ENCODE peak calls at places on chromosomes 11 and 22, in four cellular contexts. One of them, this sample, is unnamed.
A peak's percentile ranks its signal among the peaks of the same experiment; 100 is the strongest.

GRCh38 chr11:68584097-68584496 is 100.2 kb upstream of the GAL start:
- DNase-seq in sigmoid colon: no peak
- DNase-seq in cardiac fibroblast: peak; percentile 46
- DNase-seq in left ventricle myocardium inferior: peak; percentile 31
- DNase-seq in this sample: peak; percentile 45

GRCh38 chr22:31329029-31329428 is 17.1 kb downstream of the PATZ1 start:
- DNase-seq in cardiac fibroblast: no peak
- DNase-seq in left ventricle myocardium inferior: no peak
- DNase-seq in sigmoid colon: no peak
- DNase-seq in this sample: peak; percentile 40

GRCh38 chr11:5289696-5290095 is 12.1 kb downstream of the OR51B4 start:
- DNase-seq in left ventricle myocardium inferior: no peak
- DNase-seq in cardiac fibroblast: peak; percentile 42
- DNase-seq in sigmoid colon: no peak
- DNase-seq in this sample: no peak

GRCh38 chr11:11782532-11783110 is 59.2 kb upstream of the USP47 start:
- DNase-seq in sigmoid colon: no peak
- DNase-seq in left ventricle myocardium inferior: no peak
- DNase-seq in cardiac fibroblast: no peak
- DNase-seq in this sample: peak; percentile 60

GRCh38 chr11:22208151-22208858 is 15.4 kb downstream of the ANO5 start:
- DNase-seq in cardiac fibroblast: no peak
- DNase-seq in left ventricle myocardium inferior: no peak
- DNase-seq in sigmoid colon: no peak
- DNase-seq in this sample: no peak

GRCh38 chr11:102552447-102553200 is 22.1 kb upstream of the MMP7 start:
- DNase-seq in left ventricle myocardium inferior: no peak
- DNase-seq in cardiac fibroblast: peak; percentile 41
- DNase-seq in sigmoid colon: no peak
- DNase-seq in this sample: peak; percentile 76

GRCh38 chr11:124627546-124627945 is 4.9 kb downstream of the TBRG1 start:
- DNase-seq in sigmoid colon: no peak
- DNase-seq in cardiac fibroblast: peak; percentile 12
- DNase-seq in left ventricle myocardium inferior: no peak
- DNase-seq in this sample: no peak

GRCh38 chr22:37752189-37753061 is 55.3 kb upstream of the GCAT start:
- DNase-seq in left ventricle myocardium inferior: peak; percentile 95
- DNase-seq in sigmoid colon: peak; percentile 97
- DNase-seq in cardiac fibroblast: peak; percentile 98
- DNase-seq in this sample: peak; percentile 89

GRCh38 chr22:19060356-19061009 is 61.7 kb downstream of the DGCR2 start:
- DNase-seq in left ventricle myocardium inferior: no peak
- DNase-seq in cardiac fibroblast: peak; percentile 54
- DNase-seq in sigmoid colon: peak; percentile 38
- DNase-seq in this sample: peak; percentile 84

GRCh38 chr11:1881442-1882264 is 10.0 kb downstream of the PRR33 start:
- DNase-seq in sigmoid colon: peak; percentile 71
- DNase-seq in cardiac fibroblast: no peak
- DNase-seq in left ventricle myocardium inferior: peak; percentile 79
- DNase-seq in this sample: no peak

GRCh38 chr11:85884581-85885021 is 29.4 kb downstream of the CCDC83 start:
- DNase-seq in sigmoid colon: no peak
- DNase-seq in cardiac fibroblast: no peak
- DNase-seq in left ventricle myocardium inferior: no peak
- DNase-seq in this sample: no peak

GRCh38 chr11:79461144-79461543 is 20.3 kb upstream of the TENM4 start:
- DNase-seq in left ventricle myocardium inferior: no peak
- DNase-seq in sigmoid colon: no peak
- DNase-seq in cardiac fibroblast: peak; percentile 49
- DNase-seq in this sample: peak; percentile 76

GRCh38 chr11:45100338-45100737 is 46.1 kb upstream of the PRDM11 start:
- DNase-seq in cardiac fibroblast: peak; percentile 50
- DNase-seq in left ventricle myocardium inferior: no peak
- DNase-seq in sigmoid colon: no peak
- DNase-seq in this sample: peak; percentile 16

GRCh38 chr11:10623797-10624761 is 55.6 kb upstream of the LYVE1 start:
- DNase-seq in sigmoid colon: peak; percentile 76
- DNase-seq in left ventricle myocardium inferior: no peak
- DNase-seq in cardiac fibroblast: peak; percentile 25
- DNase-seq in this sample: no peak

GRCh38 chr22:40728731-40729189 is 49.5 kb downstream of the MCHR1 start:
- DNase-seq in cardiac fibroblast: no peak
- DNase-seq in sigmoid colon: no peak
- DNase-seq in left ventricle myocardium inferior: no peak
- DNase-seq in this sample: peak; percentile 79

GRCh38 chr11:69669486-69669885 is 5.7 kb downstream of the LTO1 start:
- DNase-seq in sigmoid colon: peak; percentile 54
- DNase-seq in cardiac fibroblast: no peak
- DNase-seq in left ventricle myocardium inferior: no peak
- DNase-seq in this sample: no peak

GRCh38 chr11:92101845-92102244 is 122.8 kb upstream of the FAT3 start:
- DNase-seq in sigmoid colon: no peak
- DNase-seq in left ventricle myocardium inferior: no peak
- DNase-seq in cardiac fibroblast: no peak
- DNase-seq in this sample: no peak

GRCh38 chr22:17536269-17536668 is 27.0 kb upstream of the SLC25A18 start:
- DNase-seq in cardiac fibroblast: no peak
- DNase-seq in sigmoid colon: no peak
- DNase-seq in left ventricle myocardium inferior: no peak
- DNase-seq in this sample: peak; percentile 28

GRCh38 chr11:1152316-1153104 is 5.2 kb upstream of the MUC5AC start:
- DNase-seq in sigmoid colon: no peak
- DNase-seq in left ventricle myocardium inferior: no peak
- DNase-seq in cardiac fibroblast: peak; percentile 66
- DNase-seq in this sample: no peak

GRCh38 chr11:44453213-44453612 is 112.2 kb upstream of the CD82 start:
- DNase-seq in sigmoid colon: no peak
- DNase-seq in cardiac fibroblast: no peak
- DNase-seq in left ventricle myocardium inferior: no peak
- DNase-seq in this sample: no peak

GRCh38 chr11:84794663-84795443 is 832.3 kb downstream of the DLG2 start:
- DNase-seq in cardiac fibroblast: no peak
- DNase-seq in left ventricle myocardium inferior: no peak
- DNase-seq in sigmoid colon: no peak
- DNase-seq in this sample: no peak

GRCh38 chr11:8287297-8288070 is 23.8 kb upstream of the LMO1 start:
- DNase-seq in left ventricle myocardium inferior: no peak
- DNase-seq in cardiac fibroblast: no peak
- DNase-seq in sigmoid colon: peak; percentile 34
- DNase-seq in this sample: no peak

GRCh38 chr11:35964846-35965245 is 21.0 kb downstream of the LDLRAD3 start:
- DNase-seq in cardiac fibroblast: no peak
- DNase-seq in left ventricle myocardium inferior: no peak
- DNase-seq in sigmoid colon: no peak
- DNase-seq in this sample: no peak

GRCh38 chr22:17266261-17266971 is 47.2 kb upstream of the ADA2 start:
- DNase-seq in left ventricle myocardium inferior: peak; percentile 45
- DNase-seq in cardiac fibroblast: no peak
- DNase-seq in sigmoid colon: no peak
- DNase-seq in this sample: no peak

GRCh38 chr11:32706985-32707736 is 87.3 kb downstream of the CCDC73 start:
- DNase-seq in sigmoid colon: no peak
- DNase-seq in cardiac fibroblast: peak; percentile 80
- DNase-seq in left ventricle myocardium inferior: no peak
- DNase-seq in this sample: peak; percentile 71

GRCh38 chr22:30411780-30412179 is 13.8 kb upstream of the MTFP1 start:
- DNase-seq in sigmoid colon: no peak
- DNase-seq in left ventricle myocardium inferior: no peak
- DNase-seq in cardiac fibroblast: no peak
- DNase-seq in this sample: peak; percentile 92

GRCh38 chr11:61699737-61700160 is 19.6 kb downstream of the DAGLA start:
- DNase-seq in cardiac fibroblast: no peak
- DNase-seq in sigmoid colon: peak; percentile 80
- DNase-seq in left ventricle myocardium inferior: peak; percentile 64
- DNase-seq in this sample: peak; percentile 37

GRCh38 chr11:45037425-45038005 is 86.8 kb upstream of the TP53I11 start:
- DNase-seq in sigmoid colon: no peak
- DNase-seq in cardiac fibroblast: no peak
- DNase-seq in left ventricle myocardium inferior: no peak
- DNase-seq in this sample: no peak

GRCh38 chr11:88377661-88378060 is 40.1 kb upstream of the CTSC start:
- DNase-seq in left ventricle myocardium inferior: no peak
- DNase-seq in cardiac fibroblast: no peak
- DNase-seq in sigmoid colon: no peak
- DNase-seq in this sample: no peak

GRCh38 chr11:43392713-43393112 is 34.0 kb downstream of the TTC17 start:
- DNase-seq in cardiac fibroblast: no peak
- DNase-seq in sigmoid colon: no peak
- DNase-seq in left ventricle myocardium inferior: no peak
- DNase-seq in this sample: no peak

GRCh38 chr11:111999111-111999510 is 26.1 kb upstream of the DLAT start:
- DNase-seq in left ventricle myocardium inferior: no peak
- DNase-seq in sigmoid colon: no peak
- DNase-seq in cardiac fibroblast: no peak
- DNase-seq in this sample: no peak

GRCh38 chr11:68383976-68384501 is 71.6 kb downstream of the LRP5 start:
- DNase-seq in sigmoid colon: peak; percentile 83
- DNase-seq in cardiac fibroblast: peak; percentile 48
- DNase-seq in left ventricle myocardium inferior: peak; percentile 71
- DNase-seq in this sample: peak; percentile 45

DNA sequence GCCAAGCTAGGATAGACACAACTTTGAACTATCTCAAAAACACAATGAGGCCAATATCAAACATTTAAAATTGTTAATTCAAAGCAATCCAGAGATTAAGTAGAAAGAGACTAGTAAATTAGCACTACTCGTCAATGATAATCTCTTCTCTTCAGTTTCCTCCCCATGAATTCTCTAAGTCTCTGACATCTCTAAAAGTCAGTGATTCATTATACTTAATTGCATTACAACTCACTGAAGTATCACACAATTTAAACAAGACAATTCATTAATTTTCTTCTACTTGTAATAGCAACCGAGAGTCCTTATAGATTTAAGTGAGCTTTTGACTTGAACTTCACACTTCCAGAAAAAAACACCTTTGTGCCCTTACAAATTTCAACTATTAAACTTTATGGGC is 4.3 kb downstream of the DDX6 start:
- DNase-seq in cardiac fibroblast: no peak
- DNase-seq in sigmoid colon: no peak
- DNase-seq in left ventricle myocardium inferior: no peak
- DNase-seq in this sample: peak; percentile 7
- H3K4me3 ChIP-seq in cardiac fibroblast: no peak overlapping the region
- H3K4me3 ChIP-seq in sigmoid colon: no peak overlapping the region
- H3K4me3 ChIP-seq in left ventricle myocardium inferior: peak overlapping the region; percentile 19
- H3K4me3 ChIP-seq in this sample: no peak overlapping the region

DNA sequence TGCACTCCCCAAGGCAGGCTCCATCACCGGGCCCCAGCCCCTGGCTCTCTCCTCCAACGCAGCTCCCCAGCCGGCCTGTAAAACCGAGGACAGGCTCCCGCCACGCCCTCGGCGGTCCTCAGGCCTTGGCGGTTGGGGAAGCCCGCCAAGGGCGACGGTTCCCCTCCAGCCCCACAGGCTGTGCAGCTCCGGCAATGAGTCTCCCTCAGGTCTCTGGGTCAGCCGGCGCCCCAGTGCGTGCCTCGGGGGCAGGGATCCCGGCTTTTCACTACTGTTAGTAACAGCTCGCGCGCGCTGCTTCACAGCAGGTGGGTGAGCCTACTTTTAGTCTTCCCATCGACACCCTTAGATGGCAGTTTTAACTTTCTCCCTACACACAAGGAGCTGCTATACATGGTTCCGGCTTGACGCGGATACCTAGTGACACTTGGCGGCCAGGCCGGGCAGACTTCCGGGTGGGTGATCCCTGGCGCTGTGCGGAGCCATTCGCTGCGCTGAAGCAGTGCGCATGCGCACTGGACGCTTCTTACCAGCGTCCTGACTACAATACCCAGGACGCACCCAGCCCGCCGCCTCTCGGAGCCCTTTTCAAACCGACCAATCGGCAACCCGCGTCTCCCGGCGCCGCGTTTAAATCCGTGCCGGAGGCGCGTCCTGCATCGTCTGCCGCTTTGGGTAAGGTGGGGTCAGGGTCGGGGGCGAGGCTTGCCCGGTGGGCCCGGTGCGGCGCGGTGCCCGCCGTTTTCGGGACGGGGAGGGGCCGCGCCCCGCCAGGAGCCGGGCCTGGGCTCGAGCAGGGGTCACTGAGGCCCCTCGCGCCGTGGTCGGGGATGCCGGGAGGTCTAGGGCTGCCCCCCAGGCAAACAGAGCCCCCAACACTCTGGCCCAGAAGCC is at the start of gene GTSE1:
- DNase-seq in sigmoid colon: peak; percentile 99
- DNase-seq in cardiac fibroblast: peak; percentile 98
- DNase-seq in left ventricle myocardium inferior: peak; percentile 98
- DNase-seq in this sample: peak; percentile 97
- TF ChIP-seq CTCF in sigmoid colon: no peak
- TF ChIP-seq CTCF in cardiac fibroblast: no peak
- TF ChIP-seq CTCF in left ventricle myocardium inferior: peak; percentile 43
- TF ChIP-seq CTCF in this sample: peak; percentile 10

GRCh38 chr22:50603511-50604255 is 3.1 kb downstream of the MAPK8IP2 start:
- DNase-seq in sigmoid colon: no peak
- DNase-seq in cardiac fibroblast: no peak
- DNase-seq in left ventricle myocardium inferior: no peak
- DNase-seq in this sample: peak; percentile 20
- H3K4me3 ChIP-seq in sigmoid colon: no peak overlapping the region
- H3K4me3 ChIP-seq in cardiac fibroblast: no peak overlapping the region
- H3K4me3 ChIP-seq in left ventricle myocardium inferior: no peak overlapping the region
- H3K4me3 ChIP-seq in this sample: no peak overlapping the region

GRCh38 chr11:93238956-93239355 is 41.2 kb upstream of the SLC36A4 start:
- DNase-seq in cardiac fibroblast: no peak
- DNase-seq in left ventricle myocardium inferior: no peak
- DNase-seq in sigmoid colon: no peak
- DNase-seq in this sample: no peak

GRCh38 chr11:93234602-93235207 is 36.9 kb upstream of the SLC36A4 start:
- DNase-seq in sigmoid colon: peak; percentile 84
- DNase-seq in cardiac fibroblast: peak; percentile 83
- DNase-seq in left ventricle myocardium inferior: peak; percentile 64
- DNase-seq in this sample: peak; percentile 79

DNA sequence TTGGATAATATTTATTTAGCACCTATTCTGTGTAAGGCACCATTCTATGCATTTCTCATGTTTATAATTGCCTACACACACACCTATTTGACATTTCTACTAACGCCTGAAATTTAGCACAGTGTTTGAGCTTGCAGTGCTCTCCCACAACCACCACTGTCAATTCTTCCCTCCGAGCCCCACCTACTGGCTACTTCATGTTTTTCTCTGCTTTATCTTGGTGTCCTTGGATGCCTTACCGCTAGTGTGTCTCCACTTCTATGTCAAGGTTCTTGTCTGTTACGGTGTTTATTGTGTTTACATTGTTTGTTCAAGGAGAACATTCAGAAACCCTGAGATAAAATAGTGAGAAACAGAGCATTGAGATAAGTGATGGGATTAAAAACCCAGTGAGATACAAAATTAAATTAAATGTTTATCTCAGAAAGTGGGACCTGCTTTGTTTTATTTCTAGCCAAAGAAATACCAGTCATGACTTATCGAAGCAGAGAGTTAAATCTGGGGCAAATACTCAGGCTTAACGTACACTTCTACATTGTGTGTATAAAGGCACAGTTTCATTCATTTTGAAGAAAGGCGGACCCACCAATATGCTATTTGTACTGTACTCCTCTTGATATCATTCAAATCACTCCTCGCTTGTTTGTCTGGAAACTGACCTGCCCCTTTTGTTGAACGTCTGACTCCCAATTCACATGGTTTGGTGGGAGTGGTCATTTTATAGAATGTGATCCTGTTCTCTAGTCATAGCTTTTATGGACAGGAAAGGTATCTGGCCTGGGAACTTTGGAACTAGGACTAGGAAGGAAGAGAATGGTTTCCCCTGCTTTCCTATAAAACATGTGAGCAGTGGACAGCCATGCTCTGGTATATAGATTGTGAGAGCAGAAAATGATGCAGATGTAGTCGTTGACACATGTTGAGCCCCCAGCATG is 39.2 kb upstream of the SLC36A4 start:
- DNase-seq in cardiac fibroblast: peak; percentile 55
- DNase-seq in left ventricle myocardium inferior: no peak
- DNase-seq in sigmoid colon: no peak
- DNase-seq in this sample: peak; percentile 48
- TF ChIP-seq CTCF in cardiac fibroblast: peak; percentile 55
- TF ChIP-seq CTCF in left ventricle myocardium inferior: peak; percentile 58
- TF ChIP-seq CTCF in sigmoid colon: no peak
- TF ChIP-seq CTCF in this sample: peak; percentile 62

This sample was measured in epithelial cell of esophagus.